ENCODE peak calls at places on chromosomes 4 and X, in nine cellular contexts. One of them, this sample, is unnamed.

GRCh38 chrX:42902513-42902912 is 124.5 kb upstream of the PPP1R2C start:
- DNase-seq in iris pigment epithelial cell: no peak
- DNase-seq in stimulated activated CD4-positive, alpha-beta T cell treated with anti-CD3 and anti-CD28 coated beads, Interleukin-4, amount 100 ng/mL, for 48 hours: no peak
- DNase-seq in activated T-cell treated with anti-CD3 and anti-CD28 coated beads for 4 hours: no peak
- DNase-seq in effector memory CD8-positive, alpha-beta T cell: no peak
- DNase-seq in transverse colon: no peak
- DNase-seq in fibroblast of pulmonary artery: no peak
- DNase-seq in activated naive CD4-positive, alpha-beta T cell treated with Interleukin-2 at 50 U/mL for 16 hours: no peak
- DNase-seq in NCI-H69: no peak
- DNase-seq in this sample: no peak

GRCh38 chr4:120915311-120915710 is 7.2 kb downstream of the PRDM5 start:
- DNase-seq in iris pigment epithelial cell: no peak
- DNase-seq in stimulated activated CD4-positive, alpha-beta T cell treated with anti-CD3 and anti-CD28 coated beads, Interleukin-4, amount 100 ng/mL, for 48 hours: no peak
- DNase-seq in activated T-cell treated with anti-CD3 and anti-CD28 coated beads for 4 hours: no peak
- DNase-seq in effector memory CD8-positive, alpha-beta T cell: no peak
- DNase-seq in transverse colon: no peak
- DNase-seq in fibroblast of pulmonary artery: no peak
- DNase-seq in activated naive CD4-positive, alpha-beta T cell treated with Interleukin-2 at 50 U/mL for 16 hours: no peak
- DNase-seq in NCI-H69: peak
- DNase-seq in this sample: no peak

GRCh38 chr4:69484011-69484410 is 11.7 kb downstream of the UGT2B4 start:
- DNase-seq in iris pigment epithelial cell: no peak
- DNase-seq in stimulated activated CD4-positive, alpha-beta T cell treated with anti-CD3 and anti-CD28 coated beads, Interleukin-4, amount 100 ng/mL, for 48 hours: no peak
- DNase-seq in activated T-cell treated with anti-CD3 and anti-CD28 coated beads for 4 hours: no peak
- DNase-seq in effector memory CD8-positive, alpha-beta T cell: no peak
- DNase-seq in transverse colon: no peak
- DNase-seq in fibroblast of pulmonary artery: no peak
- DNase-seq in activated naive CD4-positive, alpha-beta T cell treated with Interleukin-2 at 50 U/mL for 16 hours: no peak
- DNase-seq in NCI-H69: no peak
- DNase-seq in this sample: no peak

GRCh38 chr4:8727546-8728510 is 135.3 kb downstream of the CPZ start:
- DNase-seq in iris pigment epithelial cell: no peak
- DNase-seq in stimulated activated CD4-positive, alpha-beta T cell treated with anti-CD3 and anti-CD28 coated beads, Interleukin-4, amount 100 ng/mL, for 48 hours: no peak
- DNase-seq in activated T-cell treated with anti-CD3 and anti-CD28 coated beads for 4 hours: no peak
- DNase-seq in effector memory CD8-positive, alpha-beta T cell: no peak
- DNase-seq in transverse colon: no peak
- DNase-seq in fibroblast of pulmonary artery: no peak
- DNase-seq in activated naive CD4-positive, alpha-beta T cell treated with Interleukin-2 at 50 U/mL for 16 hours: no peak
- DNase-seq in NCI-H69: no peak
- DNase-seq in this sample: no peak

GRCh38 chr4:21469438-21470032 is 479.0 kb downstream of the KCNIP4 start:
- DNase-seq in iris pigment epithelial cell: peak
- DNase-seq in stimulated activated CD4-positive, alpha-beta T cell treated with anti-CD3 and anti-CD28 coated beads, Interleukin-4, amount 100 ng/mL, for 48 hours: no peak
- DNase-seq in activated T-cell treated with anti-CD3 and anti-CD28 coated beads for 4 hours: no peak
- DNase-seq in effector memory CD8-positive, alpha-beta T cell: no peak
- DNase-seq in transverse colon: no peak
- DNase-seq in fibroblast of pulmonary artery: peak
- DNase-seq in activated naive CD4-positive, alpha-beta T cell treated with Interleukin-2 at 50 U/mL for 16 hours: no peak
- DNase-seq in NCI-H69: peak
- DNase-seq in this sample: no peak

GRCh38 chrX:139815771-139816170 is 107.8 kb upstream of the MCF2 start:
- DNase-seq in iris pigment epithelial cell: peak
- DNase-seq in stimulated activated CD4-positive, alpha-beta T cell treated with anti-CD3 and anti-CD28 coated beads, Interleukin-4, amount 100 ng/mL, for 48 hours: no peak
- DNase-seq in activated T-cell treated with anti-CD3 and anti-CD28 coated beads for 4 hours: no peak
- DNase-seq in effector memory CD8-positive, alpha-beta T cell: no peak
- DNase-seq in transverse colon: no peak
- DNase-seq in fibroblast of pulmonary artery: no peak
- DNase-seq in activated naive CD4-positive, alpha-beta T cell treated with Interleukin-2 at 50 U/mL for 16 hours: no peak
- DNase-seq in NCI-H69: no peak
- DNase-seq in this sample: no peak

GRCh38 chr4:22500128-22500611 is 15.7 kb downstream of the ADGRA3 start:
- DNase-seq in iris pigment epithelial cell: no peak
- DNase-seq in stimulated activated CD4-positive, alpha-beta T cell treated with anti-CD3 and anti-CD28 coated beads, Interleukin-4, amount 100 ng/mL, for 48 hours: no peak
- DNase-seq in activated T-cell treated with anti-CD3 and anti-CD28 coated beads for 4 hours: no peak
- DNase-seq in effector memory CD8-positive, alpha-beta T cell: no peak
- DNase-seq in transverse colon: peak
- DNase-seq in fibroblast of pulmonary artery: no peak
- DNase-seq in activated naive CD4-positive, alpha-beta T cell treated with Interleukin-2 at 50 U/mL for 16 hours: no peak
- DNase-seq in NCI-H69: peak
- DNase-seq in this sample: no peak

GRCh38 chrX:96590403-96590802 is 94.2 kb upstream of the DIAPH2 start:
- DNase-seq in iris pigment epithelial cell: no peak
- DNase-seq in stimulated activated CD4-positive, alpha-beta T cell treated with anti-CD3 and anti-CD28 coated beads, Interleukin-4, amount 100 ng/mL, for 48 hours: no peak
- DNase-seq in activated T-cell treated with anti-CD3 and anti-CD28 coated beads for 4 hours: no peak
- DNase-seq in effector memory CD8-positive, alpha-beta T cell: no peak
- DNase-seq in transverse colon: no peak
- DNase-seq in fibroblast of pulmonary artery: no peak
- DNase-seq in activated naive CD4-positive, alpha-beta T cell treated with Interleukin-2 at 50 U/mL for 16 hours: no peak
- DNase-seq in NCI-H69: no peak
- DNase-seq in this sample: no peak

GRCh38 chr4:6910340-6910959 is 824 bp downstream of the TBC1D14 start:
- DNase-seq in iris pigment epithelial cell: no peak
- DNase-seq in stimulated activated CD4-positive, alpha-beta T cell treated with anti-CD3 and anti-CD28 coated beads, Interleukin-4, amount 100 ng/mL, for 48 hours: no peak
- DNase-seq in activated T-cell treated with anti-CD3 and anti-CD28 coated beads for 4 hours: no peak
- DNase-seq in effector memory CD8-positive, alpha-beta T cell: no peak
- DNase-seq in transverse colon: peak
- DNase-seq in fibroblast of pulmonary artery: no peak
- DNase-seq in activated naive CD4-positive, alpha-beta T cell treated with Interleukin-2 at 50 U/mL for 16 hours: no peak
- DNase-seq in NCI-H69: no peak
- DNase-seq in this sample: no peak

GRCh38 chr4:627347-627746 is 2.0 kb downstream of the PDE6B start:
- DNase-seq in iris pigment epithelial cell: no peak
- DNase-seq in stimulated activated CD4-positive, alpha-beta T cell treated with anti-CD3 and anti-CD28 coated beads, Interleukin-4, amount 100 ng/mL, for 48 hours: no peak
- DNase-seq in activated T-cell treated with anti-CD3 and anti-CD28 coated beads for 4 hours: no peak
- DNase-seq in effector memory CD8-positive, alpha-beta T cell: no peak
- DNase-seq in transverse colon: no peak
- DNase-seq in fibroblast of pulmonary artery: no peak
- DNase-seq in activated naive CD4-positive, alpha-beta T cell treated with Interleukin-2 at 50 U/mL for 16 hours: no peak
- DNase-seq in NCI-H69: no peak
- DNase-seq in this sample: no peak

GRCh38 chr4:155578726-155579385 is 87.8 kb upstream of the GUCY1A1 start:
- DNase-seq in iris pigment epithelial cell: peak
- DNase-seq in stimulated activated CD4-positive, alpha-beta T cell treated with anti-CD3 and anti-CD28 coated beads, Interleukin-4, amount 100 ng/mL, for 48 hours: no peak
- DNase-seq in activated T-cell treated with anti-CD3 and anti-CD28 coated beads for 4 hours: no peak
- DNase-seq in effector memory CD8-positive, alpha-beta T cell: no peak
- DNase-seq in transverse colon: no peak
- DNase-seq in fibroblast of pulmonary artery: peak
- DNase-seq in activated naive CD4-positive, alpha-beta T cell treated with Interleukin-2 at 50 U/mL for 16 hours: no peak
- DNase-seq in NCI-H69: no peak
- DNase-seq in this sample: no peak

GRCh38 chr4:55491486-55491885 is 55.2 kb downstream of the CLOCK start:
- DNase-seq in iris pigment epithelial cell: peak
- DNase-seq in stimulated activated CD4-positive, alpha-beta T cell treated with anti-CD3 and anti-CD28 coated beads, Interleukin-4, amount 100 ng/mL, for 48 hours: no peak
- DNase-seq in activated T-cell treated with anti-CD3 and anti-CD28 coated beads for 4 hours: no peak
- DNase-seq in effector memory CD8-positive, alpha-beta T cell: no peak
- DNase-seq in transverse colon: no peak
- DNase-seq in fibroblast of pulmonary artery: peak
- DNase-seq in activated naive CD4-positive, alpha-beta T cell treated with Interleukin-2 at 50 U/mL for 16 hours: no peak
- DNase-seq in NCI-H69: no peak
- DNase-seq in this sample: no peak

GRCh38 chr4:37641352-37641751 is 44.8 kb downstream of the RELL1 start:
- DNase-seq in iris pigment epithelial cell: no peak
- DNase-seq in stimulated activated CD4-positive, alpha-beta T cell treated with anti-CD3 and anti-CD28 coated beads, Interleukin-4, amount 100 ng/mL, for 48 hours: no peak
- DNase-seq in activated T-cell treated with anti-CD3 and anti-CD28 coated beads for 4 hours: no peak
- DNase-seq in effector memory CD8-positive, alpha-beta T cell: no peak
- DNase-seq in transverse colon: no peak
- DNase-seq in fibroblast of pulmonary artery: no peak
- DNase-seq in activated naive CD4-positive, alpha-beta T cell treated with Interleukin-2 at 50 U/mL for 16 hours: no peak
- DNase-seq in NCI-H69: peak
- DNase-seq in this sample: no peak

GRCh38 chr4:111400736-111401135 is 744.5 kb upstream of the FAM241A start:
- DNase-seq in iris pigment epithelial cell: peak
- DNase-seq in stimulated activated CD4-positive, alpha-beta T cell treated with anti-CD3 and anti-CD28 coated beads, Interleukin-4, amount 100 ng/mL, for 48 hours: no peak
- DNase-seq in activated T-cell treated with anti-CD3 and anti-CD28 coated beads for 4 hours: no peak
- DNase-seq in effector memory CD8-positive, alpha-beta T cell: no peak
- DNase-seq in transverse colon: no peak
- DNase-seq in fibroblast of pulmonary artery: peak
- DNase-seq in activated naive CD4-positive, alpha-beta T cell treated with Interleukin-2 at 50 U/mL for 16 hours: no peak
- DNase-seq in NCI-H69: peak
- DNase-seq in this sample: no peak

This sample was measured in activated CD4-positive, alpha-beta T cell treated with anti-CD3 and anti-CD28 coated beads for 24 hours.